ENCODE peak calls at places on chromosomes 13 and 19, in five cellular contexts. One of them, this sample, is unnamed. For H3K9me3 and H3K4me1, the result is how much of the 10 kb centered on the place peaks cover.

GRCh38 chr19:41479757-41480191 is 36.8 kb downstream of the ERICH4 start:
- DNase-seq in H1: no peak
- DNase-seq in HCT116: no peak
- DNase-seq in K562: peak
- DNase-seq in SK-N-SH: no peak
- DNase-seq in this sample: no peak

GRCh38 chr19:15337202-15337601 is 4.9 kb upstream of the BRD4 start:
- DNase-seq in H1: no peak
- DNase-seq in HCT116: no peak
- DNase-seq in K562: no peak
- DNase-seq in SK-N-SH: no peak
- DNase-seq in this sample: no peak

GRCh38 chr13:40377783-40378182 is 288.7 kb downstream of the FOXO1 start:
- DNase-seq in H1: no peak
- DNase-seq in HCT116: no peak
- DNase-seq in K562: no peak
- DNase-seq in SK-N-SH: no peak
- DNase-seq in this sample: no peak

GRCh38 chr13:46778095-46778494 is 18.9 kb downstream of the ESD start:
- DNase-seq in H1: no peak
- DNase-seq in HCT116: no peak
- DNase-seq in K562: no peak
- DNase-seq in SK-N-SH: no peak
- DNase-seq in this sample: no peak

GRCh38 chr13:39855236-39855635 is 199.8 kb downstream of the COG6 start:
- DNase-seq in H1: no peak
- DNase-seq in HCT116: no peak
- DNase-seq in K562: no peak
- DNase-seq in SK-N-SH: peak
- DNase-seq in this sample: no peak

GRCh38 chr13:101408154-101408553 is 8.2 kb downstream of the NALCN start:
- DNase-seq in H1: no peak
- DNase-seq in HCT116: no peak
- DNase-seq in K562: no peak
- DNase-seq in SK-N-SH: no peak
- DNase-seq in this sample: no peak

GRCh38 chr13:48873598-48873997 is 102.1 kb upstream of the FNDC3A start:
- DNase-seq in H1: peak
- DNase-seq in HCT116: no peak
- DNase-seq in K562: no peak
- DNase-seq in SK-N-SH: no peak
- DNase-seq in this sample: peak

GRCh38 chr13:30107536-30108136 is 199.7 kb downstream of the KATNAL1 start:
- DNase-seq in H1: no peak
- DNase-seq in HCT116: no peak
- DNase-seq in K562: no peak
- DNase-seq in SK-N-SH: no peak
- DNase-seq in this sample: no peak

GRCh38 chr13:57629391-57629804 is 2.1 kb upstream of the PCDH17 start:
- DNase-seq in H1: no peak
- DNase-seq in HCT116: no peak
- DNase-seq in K562: no peak
- DNase-seq in SK-N-SH: peak
- DNase-seq in this sample: no peak

GRCh38 chr19:18899624-18900560 is 3.9 kb upstream of the CERS1 start:
- DNase-seq in H1: no peak
- DNase-seq in HCT116: no peak
- DNase-seq in K562: no peak
- DNase-seq in SK-N-SH: no peak
- DNase-seq in this sample: no peak

GRCh38 chr13:48562296-48563066 is 29.6 kb upstream of the RCBTB2 start:
- DNase-seq in H1: no peak
- DNase-seq in HCT116: no peak
- DNase-seq in K562: peak
- DNase-seq in SK-N-SH: no peak
- DNase-seq in this sample: no peak

GRCh38 chr19:18020212-18021067 is 12.5 kb downstream of the ARRDC2 start:
- DNase-seq in H1: no peak
- DNase-seq in HCT116: no peak
- DNase-seq in K562: peak
- DNase-seq in SK-N-SH: peak
- DNase-seq in this sample: no peak

GRCh38 chr19:46442808-46443450 is 14.2 kb upstream of the PNMA8C start:
- DNase-seq in H1: no peak
- DNase-seq in HCT116: no peak
- DNase-seq in K562: no peak
- DNase-seq in SK-N-SH: no peak
- DNase-seq in this sample: no peak

GRCh38 chr13:26051231-26052135 is at the start of gene SHISA2:
- DNase-seq in H1: peak
- DNase-seq in HCT116: no peak
- DNase-seq in K562: no peak
- DNase-seq in SK-N-SH: peak
- DNase-seq in this sample: no peak

GRCh38 chr19:55697069-55697440 is 22.0 kb downstream of the EPN1 start:
- DNase-seq in H1: no peak
- DNase-seq in HCT116: no peak
- DNase-seq in K562: no peak
- DNase-seq in SK-N-SH: no peak
- DNase-seq in this sample: no peak

GRCh38 chr13:30045916-30046704 is 195.7 kb upstream of the UBL3 start:
- DNase-seq in H1: no peak
- DNase-seq in HCT116: no peak
- DNase-seq in K562: no peak
- DNase-seq in SK-N-SH: no peak
- DNase-seq in this sample: no peak

GRCh38 chr19:19711306-19711933 is 21.5 kb downstream of the ZNF14 start:
- DNase-seq in H1: no peak
- DNase-seq in HCT116: no peak
- DNase-seq in K562: no peak
- DNase-seq in SK-N-SH: no peak
- DNase-seq in this sample: no peak

GRCh38 chr19:34838248-34838647 is 65.2 kb upstream of the ZNF599 start:
- DNase-seq in H1: no peak
- DNase-seq in HCT116: peak
- DNase-seq in K562: peak
- DNase-seq in SK-N-SH: peak
- DNase-seq in this sample: no peak

GRCh38 chr19:9865732-9866627 is 30.9 kb downstream of the PIN1 start:
- DNase-seq in H1: no peak
- DNase-seq in HCT116: no peak
- DNase-seq in K562: no peak
- DNase-seq in SK-N-SH: no peak
- DNase-seq in this sample: peak

GRCh38 chr19:11070123-11070522 is 19.1 kb upstream of the LDLR start:
- DNase-seq in H1: no peak
- DNase-seq in HCT116: no peak
- DNase-seq in K562: no peak
- DNase-seq in SK-N-SH: no peak
- DNase-seq in this sample: no peak

GRCh38 chr19:43667524-43668405 is 2.2 kb downstream of the PLAUR start:
- DNase-seq in H1: no peak
- DNase-seq in HCT116: no peak
- DNase-seq in K562: peak
- DNase-seq in SK-N-SH: no peak
- DNase-seq in this sample: no peak

GRCh38 chr13:93260591-93260990 is 34.0 kb downstream of the GPC6 start:
- DNase-seq in H1: no peak
- DNase-seq in HCT116: no peak
- DNase-seq in K562: no peak
- DNase-seq in SK-N-SH: no peak
- DNase-seq in this sample: no peak

GRCh38 chr13:106001443-106001842 is 534.0 kb downstream of the EFNB2 start:
- DNase-seq in H1: no peak
- DNase-seq in HCT116: no peak
- DNase-seq in K562: no peak
- DNase-seq in SK-N-SH: no peak
- DNase-seq in this sample: no peak

GRCh38 chr19:24000656-24001055 is 86.0 kb downstream of the ZNF726 start:
- DNase-seq in H1: no peak
- DNase-seq in HCT116: no peak
- DNase-seq in K562: no peak
- DNase-seq in SK-N-SH: no peak
- DNase-seq in this sample: no peak

GRCh38 chr13:51624207-51624606 is 39.9 kb downstream of the WDFY2 start:
- DNase-seq in H1: no peak
- DNase-seq in HCT116: no peak
- DNase-seq in K562: no peak
- DNase-seq in SK-N-SH: no peak
- DNase-seq in this sample: no peak

GRCh38 chr19:49327878-49328544 is 3.0 kb upstream of the SLC6A16 start:
- DNase-seq in H1: no peak
- DNase-seq in HCT116: peak
- DNase-seq in K562: peak
- DNase-seq in SK-N-SH: no peak
- DNase-seq in this sample: no peak

GRCh38 chr13:104140557-104140956 is 1074.3 kb upstream of the SLC10A2 start:
- DNase-seq in H1: no peak
- DNase-seq in HCT116: peak
- DNase-seq in K562: no peak
- DNase-seq in SK-N-SH: no peak
- DNase-seq in this sample: no peak

GRCh38 chr13:37209621-37210020 is 104.2 kb upstream of the CSNK1A1L start:
- DNase-seq in H1: no peak
- DNase-seq in HCT116: no peak
- DNase-seq in K562: no peak
- DNase-seq in SK-N-SH: no peak
- DNase-seq in this sample: no peak

GRCh38 chr13:38223093-38223492 is 126.6 kb upstream of the UFM1 start:
- DNase-seq in H1: peak
- DNase-seq in HCT116: no peak
- DNase-seq in K562: peak
- DNase-seq in SK-N-SH: no peak
- DNase-seq in this sample: peak
- TF ChIP-seq YY1 in H1: no peak
- TF ChIP-seq YY1 in HCT116: no peak
- TF ChIP-seq YY1 in K562: no peak
- TF ChIP-seq YY1 in SK-N-SH: no peak
- TF ChIP-seq YY1 in this sample: no peak

DNA sequence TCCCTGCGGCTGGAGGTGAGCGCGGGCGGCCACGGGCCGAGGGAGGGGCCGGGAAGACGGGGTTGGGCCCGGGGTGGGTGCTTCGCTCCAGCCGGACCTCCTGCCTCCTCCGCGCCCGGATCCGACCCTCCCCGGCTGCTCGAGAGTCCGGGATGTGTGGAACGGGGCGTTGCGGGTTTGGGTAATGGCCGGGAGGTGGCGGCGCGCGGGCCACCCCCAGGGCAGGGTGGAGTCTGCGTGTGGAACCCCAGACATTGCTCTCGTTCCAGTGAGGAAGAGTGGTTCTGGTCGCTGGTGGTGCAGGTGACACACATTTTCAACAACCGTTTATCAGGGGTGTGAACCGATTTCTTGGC is 38.8 kb downstream of the ARHGEF7 start:
- DNase-seq in H1: no peak
- DNase-seq in HCT116: no peak
- DNase-seq in K562: peak
- DNase-seq in SK-N-SH: no peak
- DNase-seq in this sample: no peak
- H3K9me3 ChIP-seq in H1: under half
- H3K9me3 ChIP-seq in HCT116: under half
- H3K9me3 ChIP-seq in K562: under half
- H3K9me3 ChIP-seq in SK-N-SH: under half
- H3K9me3 ChIP-seq in this sample: under half

GRCh38 chr13:72782717-72783116 is 784 bp downstream of the PIBF1 start:
- DNase-seq in H1: no peak
- DNase-seq in HCT116: no peak
- DNase-seq in K562: no peak
- DNase-seq in SK-N-SH: peak
- DNase-seq in this sample: no peak
- H3K4me1 ChIP-seq in H1: under half
- H3K4me1 ChIP-seq in HCT116: under half
- H3K4me1 ChIP-seq in K562: under half
- H3K4me1 ChIP-seq in SK-N-SH: under half
- H3K4me1 ChIP-seq in this sample: under half

DNA sequence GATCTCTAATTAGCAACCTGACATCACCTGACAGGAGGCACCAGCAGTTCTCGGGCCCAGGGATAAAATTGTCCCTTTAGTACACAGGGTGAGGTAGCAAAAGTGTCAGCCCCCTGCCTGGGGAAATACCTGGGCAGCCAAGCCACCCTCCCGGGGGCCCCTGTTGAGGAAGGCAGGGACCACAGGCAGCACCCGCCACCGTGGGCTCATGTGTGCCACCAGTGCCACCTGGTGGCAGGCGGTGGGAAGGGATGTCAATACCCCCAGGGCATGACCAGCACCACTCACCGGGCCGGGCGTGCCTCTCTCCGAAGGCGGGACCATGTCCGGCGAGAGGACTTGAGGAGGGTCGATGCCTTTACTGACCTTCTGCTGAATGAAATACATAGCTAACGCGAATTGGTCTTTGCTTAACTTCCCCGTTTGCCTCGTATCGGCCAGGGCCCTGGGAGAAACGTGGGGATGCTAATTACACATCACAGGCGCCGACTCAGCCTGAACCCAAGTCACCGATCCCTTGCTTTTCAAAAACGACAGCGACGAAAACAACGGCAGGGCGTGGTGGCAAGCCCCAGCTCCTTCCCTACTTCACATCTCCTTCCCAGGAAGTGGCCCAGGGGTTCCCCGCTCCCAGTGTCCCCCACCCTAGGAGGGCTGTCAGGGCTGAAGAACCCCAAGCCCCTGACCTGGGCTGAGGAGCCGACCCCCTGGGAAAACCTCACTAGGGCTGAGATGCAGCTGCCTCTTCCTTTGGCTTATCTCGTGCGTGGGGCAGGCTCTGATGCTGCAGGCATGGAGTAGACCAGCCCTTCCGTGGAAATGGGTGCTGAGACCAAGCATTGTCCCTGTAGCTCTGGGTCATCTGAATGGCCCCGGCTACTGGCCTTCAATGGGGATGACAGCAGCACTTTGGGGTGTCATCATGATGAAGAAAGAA is 53.8 kb downstream of the EPS15L1 start:
- DNase-seq in H1: peak
- DNase-seq in HCT116: peak
- DNase-seq in K562: peak
- DNase-seq in SK-N-SH: peak
- DNase-seq in this sample: peak
- TF ChIP-seq YY1 in H1: no peak
- TF ChIP-seq YY1 in HCT116: no peak
- TF ChIP-seq YY1 in K562: no peak
- TF ChIP-seq YY1 in SK-N-SH: no peak
- TF ChIP-seq YY1 in this sample: no peak

GRCh38 chr19:8724276-8724675 is 2.8 kb downstream of the OR2Z1 start:
- DNase-seq in H1: no peak
- DNase-seq in HCT116: no peak
- DNase-seq in K562: no peak
- DNase-seq in SK-N-SH: no peak
- DNase-seq in this sample: no peak
- H3K9me3 ChIP-seq in H1: half or more
- H3K9me3 ChIP-seq in HCT116: under half
- H3K9me3 ChIP-seq in K562: under half
- H3K9me3 ChIP-seq in SK-N-SH: under half
- H3K9me3 ChIP-seq in this sample: under half

GRCh38 chr19:33133438-33134031 is 1.6 kb downstream of the WDR88 start:
- DNase-seq in H1: no peak
- DNase-seq in HCT116: no peak
- DNase-seq in K562: peak
- DNase-seq in SK-N-SH: peak
- DNase-seq in this sample: no peak
- H3K4me1 ChIP-seq in H1: under half
- H3K4me1 ChIP-seq in HCT116: under half
- H3K4me1 ChIP-seq in K562: under half
- H3K4me1 ChIP-seq in SK-N-SH: under half
- H3K4me1 ChIP-seq in this sample: under half